ENCODE peak calls at places on chromosomes 13 and 19, in eight cellular contexts. D, G, U, F, T, Y, I and O are unnamed samples.

GRCh38 chr13:50126378-50127016 is 111.3 kb downstream of the KCNRG start:
- DNase-seq in D (no peak), F (no peak), Y (peak), G (peak), I (no peak), T (peak), U (no peak), O (no peak)

GRCh38 chr13:77696006-77696862 is 1.3 kb upstream of the SLAIN1 start:
- DNase-seq in F (no peak), I (no peak), U (no peak), G (peak), Y (no peak), T (no peak), D (no peak), O (no peak)

GRCh38 chr13:99196466-99197256 is 4.0 kb upstream of the UBAC2 start:
- DNase-seq in Y (no peak), G (peak), F (no peak), T (peak), I (no peak), U (no peak), D (no peak), O (no peak)

GRCh38 chr13:51818771-51819511 is 15.0 kb upstream of the DHRS12 start:
- DNase-seq in Y (no peak), D (no peak), T (peak), F (no peak), U (no peak), I (no peak), G (no peak), O (no peak)

GRCh38 chr19:17266589-17266974 is 661 bp upstream of the BABAM1 start:
- DNase-seq in G (no peak), D (no peak), F (no peak), I (no peak), U (no peak), Y (no peak), T (no peak), O (no peak)

GRCh38 chr19:48458016-48458415 is 2.6 kb downstream of the KCNJ14 start:
- DNase-seq in D (no peak), I (no peak), T (peak), U (no peak), Y (no peak), G (no peak), F (no peak), O (no peak)

GRCh38 chr19:34504273-34504808 is 22.8 kb downstream of the WTIP start:
- DNase-seq in T (no peak), D (no peak), U (no peak), I (peak), G (no peak), F (no peak), Y (no peak), O (no peak)

GRCh38 chr13:19148561-19148960 is 33.1 kb downstream of the TUBA3C start:
- DNase-seq in Y (no peak), G (no peak), I (no peak), T (no peak), F (no peak), D (no peak), U (no peak), O (no peak)

GRCh38 chr13:75566658-75567057 is 17.1 kb downstream of the UCHL3 start:
- DNase-seq in T (peak), U (no peak), Y (peak), F (no peak), D (peak), G (peak), I (no peak), O (no peak)

GRCh38 chr19:32208060-32208459 is 137.3 kb upstream of the ZNF507 start:
- DNase-seq in G (no peak), F (no peak), I (no peak), Y (no peak), D (no peak), U (no peak), T (no peak), O (no peak)

GRCh38 chr13:31756346-31756745 is 17.0 kb downstream of the RXFP2 start:
- DNase-seq in T (peak), Y (no peak), G (peak), I (no peak), F (no peak), D (peak), U (no peak), O (peak)

GRCh38 chr13:83216521-83217245 is 665.6 kb downstream of the SLITRK1 start:
- DNase-seq in F (no peak), Y (no peak), T (no peak), U (no peak), D (peak), I (no peak), G (no peak), O (no peak)

GRCh38 chr13:68908879-68909278 is 1198.7 kb upstream of the ATXN8OS start:
- DNase-seq in Y (no peak), G (no peak), T (no peak), F (no peak), D (no peak), I (no peak), U (no peak), O (no peak)

GRCh38 chr13:99356216-99357089 is 49.3 kb upstream of the GPR183 start:
- DNase-seq in I (peak), U (no peak), F (no peak), D (no peak), G (no peak), T (peak), Y (no peak), O (no peak)

GRCh38 chr19:39544201-39544903 is 4.4 kb upstream of the EID2 start:
- DNase-seq in D (peak), F (no peak), U (no peak), T (peak), I (no peak), Y (no peak), G (no peak), O (no peak)

GRCh38 chr13:109155301-109155761 is 525.9 kb downstream of the MYO16 start:
- DNase-seq in I (no peak), T (peak), D (no peak), U (no peak), F (no peak), Y (no peak), G (peak), O (no peak)

GRCh38 chr19:32708457-32708856 is 11.1 kb upstream of the TDRD12 start:
- DNase-seq in D (no peak), T (peak), U (no peak), G (peak), F (no peak), Y (no peak), I (peak), O (no peak)

GRCh38 chr13:37617162-37617561 is 18.6 kb upstream of the POSTN start:
- DNase-seq in T (peak), D (peak), G (peak), U (no peak), I (no peak), F (no peak), Y (no peak), O (peak)

GRCh38 chr13:75365724-75366173 is 116.2 kb downstream of the TBC1D4 start:
- DNase-seq in U (no peak), F (no peak), Y (no peak), D (peak), I (no peak), G (peak), T (peak), O (no peak)

GRCh38 chr13:32650705-32651311 is 64.6 kb downstream of the PDS5B start:
- DNase-seq in T (peak), F (no peak), U (no peak), D (peak), Y (no peak), I (peak), G (peak), O (no peak)

GRCh38 chr13:105979131-105979530 is 556.3 kb downstream of the EFNB2 start:
- DNase-seq in T (no peak), Y (no peak), D (no peak), G (peak), F (no peak), U (no peak), I (no peak), O (no peak)

GRCh38 chr13:48043789-48044503 is 6.4 kb downstream of the NUDT15 start:
- DNase-seq in T (peak), F (no peak), G (peak), I (no peak), D (peak), U (no peak), Y (no peak), O (peak)

GRCh38 chr13:109007946-109008345 is 378.5 kb downstream of the MYO16 start:
- DNase-seq in D (no peak), G (no peak), Y (no peak), U (no peak), F (no peak), I (no peak), T (peak), O (no peak)

GRCh38 chr13:103282571-103283450 is 216.6 kb upstream of the SLC10A2 start:
- DNase-seq in I (no peak), D (peak), F (no peak), U (no peak), G (peak), T (peak), Y (no peak), O (no peak)

GRCh38 chr13:20359335-20359734 is 127.2 kb upstream of the GJB6 start:
- DNase-seq in T (peak), I (no peak), D (peak), F (no peak), G (peak), U (no peak), Y (no peak), O (peak)

GRCh38 chr19:389246-389934 is 19.6 kb downstream of the C2CD4C start:
- DNase-seq in T (no peak), G (no peak), Y (no peak), U (no peak), F (no peak), D (no peak), I (no peak), O (no peak)

GRCh38 chr13:51125495-51126226 is 14.6 kb upstream of the C13orf42 start:
- DNase-seq in F (peak), Y (peak), G (peak), T (peak), U (peak), D (peak), I (peak), O (no peak)

GRCh38 chr13:110565296-110565695 is 3.8 kb upstream of the RAB20 start:
- DNase-seq in I (no peak), T (peak), G (peak), U (no peak), D (no peak), Y (no peak), F (no peak), O (no peak)

GRCh38 chr19:6739390-6739883 is at the start of gene TRIP10:
- DNase-seq in T (peak), F (peak), I (peak), U (peak), G (peak), Y (no peak), D (peak), O (no peak)

GRCh38 chr19:12766051-12766521 is 9.3 kb downstream of the HOOK2 start:
- DNase-seq in G (peak), Y (no peak), T (peak), D (peak), F (peak), I (peak), U (peak), O (no peak)

GRCh38 chr13:43232866-43233265 is 209.5 kb downstream of the DNAJC15 start:
- DNase-seq in G (peak), I (no peak), U (no peak), T (peak), Y (peak), D (peak), F (no peak), O (peak)

GRCh38 chr19:49847731-49848696 is 2.9 kb upstream of the PTOV1 start:
- DNase-seq in Y (no peak), U (no peak), D (peak), T (peak), F (no peak), G (peak), I (no peak), O (peak)

GRCh38 chr13:72651196-72651595 is 76.2 kb downstream of the MZT1 start:
- DNase-seq in Y (no peak), F (no peak), T (peak), I (no peak), G (peak), D (no peak), U (no peak), O (no peak)
- TF ChIP-seq CTCF in Y (peak), F (no peak), T (peak), I (peak), G (peak), D (peak), U (peak), O (no peak)

DNA sequence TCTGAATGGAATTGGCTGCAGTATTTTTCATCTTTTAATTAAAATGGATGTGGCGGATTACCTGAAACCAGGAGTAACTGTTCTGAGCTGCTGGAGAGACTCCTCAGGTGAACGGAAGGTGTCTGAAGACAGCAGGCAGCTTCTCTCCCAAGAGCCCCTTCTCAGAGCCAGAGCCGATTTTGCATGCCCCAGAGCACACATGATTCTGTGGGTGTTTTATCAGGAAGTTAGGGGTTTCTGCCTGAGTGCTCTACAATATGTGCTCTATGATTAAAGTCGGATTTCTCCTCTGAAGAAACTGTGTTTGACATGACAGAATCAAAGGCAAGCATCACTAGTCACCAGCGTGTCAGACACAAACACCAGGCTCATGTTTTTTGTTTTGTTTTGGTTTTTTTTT is 60.7 kb upstream of the MCF2L start:
- DNase-seq in Y (no peak), I (no peak), D (no peak), G (no peak), T (no peak), F (no peak), U (no peak), O (no peak)
- TF ChIP-seq CTCF in Y (no peak), I (no peak), D (no peak), G (no peak), T (no peak), F (no peak), U (no peak), O (no peak)

GRCh38 chr19:1769645-1769985 is 16.3 kb downstream of the ONECUT3 start:
- DNase-seq in U (no peak), I (no peak), D (no peak), Y (no peak), G (no peak), F (no peak), T (no peak), O (no peak)

GRCh38 chr19:1767464-1767933 is 14.2 kb downstream of the ONECUT3 start:
- DNase-seq in F (peak), D (no peak), G (peak), Y (no peak), T (no peak), U (peak), I (peak), O (no peak)

GRCh38 chr19:1766800-1767352 is 13.6 kb downstream of the ONECUT3 start:
- DNase-seq in T (no peak), G (no peak), D (no peak), F (no peak), I (no peak), Y (no peak), U (no peak), O (no peak)

GRCh38 chr19:1768918-1769644 is 15.8 kb downstream of the ONECUT3 start:
- DNase-seq in D (no peak), Y (no peak), G (no peak), I (no peak), T (no peak), F (no peak), U (no peak), O (no peak)

GRCh38 chr19:1768248-1768647 is 14.9 kb downstream of the ONECUT3 start:
- DNase-seq in T (no peak), D (no peak), G (no peak), Y (no peak), F (no peak), I (no peak), U (no peak), O (no peak)
- TF ChIP-seq CTCF in T (peak), D (peak), G (peak), Y (no peak), F (no peak), I (no peak), U (no peak), O (peak)

GRCh38 chr19:55305983-55306562 is 19.1 kb downstream of the TMEM150B start:
- DNase-seq in T (no peak), F (no peak), D (no peak), I (peak), G (peak), U (no peak), Y (no peak), O (no peak)
- TF ChIP-seq CTCF in T (no peak), F (no peak), D (no peak), I (no peak), G (no peak), U (no peak), Y (no peak), O (no peak)

DNA sequence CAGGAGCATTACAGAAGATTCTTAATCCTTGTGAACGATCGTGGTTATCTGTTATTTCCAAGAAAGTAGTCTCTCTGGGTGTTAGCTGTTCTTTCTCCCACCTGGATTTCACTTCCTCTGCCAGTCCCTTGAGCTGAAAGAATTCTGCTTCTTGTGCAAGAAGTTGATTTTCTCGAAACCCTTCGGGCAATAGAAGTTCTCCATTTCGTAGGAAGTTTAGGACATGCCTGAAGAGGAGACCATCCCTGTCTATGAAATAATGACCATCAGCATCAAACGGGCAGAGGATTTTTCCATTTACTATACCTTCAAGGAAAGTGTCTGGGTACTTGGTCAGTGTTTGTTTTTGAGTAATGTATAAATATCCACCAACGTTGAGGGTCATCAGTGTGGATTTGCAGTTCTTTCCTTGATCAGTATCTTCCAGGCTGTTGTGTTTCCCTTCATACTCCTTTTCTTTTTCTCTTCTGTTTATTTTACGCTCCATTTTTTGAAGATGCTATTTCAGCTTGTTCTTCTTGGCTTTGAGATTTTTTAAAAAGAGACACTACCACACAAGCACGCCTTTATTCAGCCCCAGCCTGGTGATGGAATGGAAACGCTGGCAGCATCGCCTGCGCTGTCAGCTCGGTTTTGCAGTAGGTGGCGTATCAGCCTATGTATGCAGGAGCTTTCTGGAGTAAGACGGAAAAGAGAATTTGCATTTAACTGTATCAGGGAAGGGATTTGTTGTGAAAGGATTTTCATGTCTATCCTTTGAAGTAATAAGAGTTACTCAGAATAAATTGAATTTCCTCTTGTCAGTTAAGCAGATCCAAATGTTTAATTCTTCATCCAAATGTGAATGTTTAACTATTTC is 6.5 kb downstream of the KCTD4 start:
- DNase-seq in T (peak), F (no peak), G (no peak), Y (no peak), I (peak), D (no peak), U (peak), O (no peak)
- TF ChIP-seq CTCF in T (peak), F (no peak), G (no peak), Y (no peak), I (no peak), D (peak), U (peak), O (no peak)

DNA sequence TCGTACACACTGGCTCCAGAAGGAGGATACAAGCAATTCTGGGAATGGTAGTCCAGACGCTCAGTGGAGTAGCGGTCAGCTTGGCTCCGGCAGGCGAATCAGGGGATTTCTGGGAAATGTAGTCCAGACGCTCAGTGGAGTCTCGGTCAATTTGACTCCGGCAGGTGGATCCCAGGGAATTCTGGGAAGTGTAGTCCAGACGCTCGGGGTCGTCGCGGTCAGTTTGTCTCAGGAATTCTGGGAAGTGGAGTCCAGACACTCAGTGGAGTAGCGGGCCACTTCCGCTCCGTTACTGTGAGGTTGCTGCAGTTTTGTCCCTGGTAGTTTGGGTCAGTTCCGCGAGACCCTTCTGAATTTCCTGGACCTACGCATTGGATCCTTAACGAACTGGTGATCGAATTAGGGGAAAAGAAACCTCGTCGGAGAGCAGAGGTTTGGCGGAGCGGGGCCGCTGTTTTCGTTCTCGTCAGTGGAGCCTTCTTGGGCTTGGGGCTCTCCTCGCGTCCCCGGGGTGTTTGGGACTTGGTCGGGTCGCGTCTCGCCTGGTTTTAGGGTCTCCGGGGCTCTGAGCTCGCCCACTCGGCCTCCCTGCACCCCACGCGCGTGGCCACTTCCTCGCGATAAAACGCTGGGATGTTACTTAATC is at the start of gene ZNF225:
- DNase-seq in Y (peak), I (peak), D (peak), F (peak), U (peak), G (peak), T (peak), O (peak)
- TF ChIP-seq CTCF in Y (no peak), I (no peak), D (no peak), F (no peak), U (peak), G (no peak), T (peak), O (peak)

DNA sequence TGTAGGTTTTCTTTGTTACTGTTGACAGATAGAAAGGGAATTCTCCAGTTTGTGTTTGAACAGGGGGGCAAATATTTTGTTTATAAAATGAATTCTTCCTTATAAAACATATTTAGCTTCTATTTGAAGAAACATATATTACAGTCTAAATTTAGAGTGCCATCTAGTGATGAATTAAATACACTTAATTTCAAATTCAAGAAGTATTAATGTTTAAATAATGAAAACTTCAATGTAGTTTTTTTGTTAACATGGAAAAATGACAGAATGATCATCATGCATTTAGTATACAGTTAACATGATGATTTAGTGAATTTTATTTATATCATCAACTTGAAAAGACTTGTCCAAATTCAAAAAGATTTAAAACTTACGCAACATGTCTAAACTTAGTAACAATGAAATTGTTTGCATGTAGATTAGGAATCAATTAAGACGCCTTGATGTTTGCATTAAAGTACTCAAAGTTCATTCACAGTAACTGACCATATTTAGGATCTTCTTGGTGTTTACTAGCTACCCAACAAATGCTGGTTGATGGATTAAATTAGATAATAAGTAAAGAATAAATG is 765.9 kb upstream of the SLITRK1 start:
- DNase-seq in F (no peak), D (no peak), Y (no peak), U (no peak), G (peak), T (no peak), I (no peak), O (no peak)
- TF ChIP-seq CTCF in F (no peak), D (peak), Y (no peak), U (peak), G (peak), T (no peak), I (no peak), O (no peak)